ENCODE peak calls at places on chromosomes 11 and 22, in seven cellular contexts. V is Calu3, P is suprapubic skin, W is cardiac muscle cell, O is progenitor cell of endocrine pancreas, L is heart left ventricle, D is dorsolateral prefrontal cortex. X is an unnamed sample.

GRCh38 chr11:21460082-21460481 is 732.8 kb upstream of the ANO5 start:
- DNase-seq in V (no peak), O (no peak), L (no peak), P (no peak), W (no peak), D (no peak), X (no peak)

GRCh38 chr11:109088061-109088460 is 333.9 kb upstream of the C11orf87 start:
- DNase-seq in W (no peak), O (no peak), D (no peak), L (no peak), P (no peak), V (no peak), X (no peak)

GRCh38 chr11:69491071-69492031 is 9.9 kb downstream of the LINC01488 start:
- DNase-seq in D (no peak), P (no peak), V (no peak), W (no peak), O (no peak), L (no peak), X (no peak)

GRCh38 chr11:76303399-76303798 is 77.5 kb downstream of the THAP12 start:
- DNase-seq in O (no peak), P (no peak), V (no peak), D (no peak), L (no peak), W (no peak), X (no peak)

GRCh38 chr11:31812392-31813241 is 1.5 kb upstream of the PAX6 start:
- DNase-seq in L (no peak), D (no peak), O (no peak), P (no peak), W (no peak), V (no peak), X (no peak)

GRCh38 chr11:87398913-87399312 is 361.2 kb downstream of the TMEM135 start:
- DNase-seq in V (no peak), D (no peak), P (peak; percentile 67), L (peak; percentile 44), O (no peak), W (peak; percentile 4), X (no peak)

GRCh38 chr11:92964471-92964870 is 5.0 kb upstream of the MTNR1B start:
- DNase-seq in V (peak; percentile 47), W (no peak), P (no peak), O (no peak), D (no peak), L (no peak), X (no peak)

GRCh38 chr11:17129003-17129402 is 51.5 kb upstream of the RPS13 start:
- DNase-seq in P (no peak), W (no peak), V (no peak), L (no peak), D (no peak), O (no peak), X (no peak)

GRCh38 chr22:27128461-27129080 is 471.2 kb downstream of the MIAT start:
- DNase-seq in P (no peak), V (no peak), D (peak; percentile 60), O (no peak), L (no peak), W (no peak), X (no peak)

GRCh38 chr11:122267602-122268001 is 151.6 kb upstream of the BLID start:
- DNase-seq in D (no peak), W (peak; percentile 93), V (no peak), O (no peak), P (no peak), L (no peak), X (no peak)

GRCh38 chr11:130371004-130371590 is 56.4 kb upstream of the ZBTB44 start:
- DNase-seq in L (no peak), P (no peak), O (no peak), W (no peak), D (no peak), V (no peak), X (no peak)

GRCh38 chr22:36386351-36386899 is 1.3 kb downstream of the MYH9 start:
- DNase-seq in P (no peak), V (peak; percentile 57), L (no peak), D (no peak), O (no peak), W (no peak), X (peak; percentile 60)

GRCh38 chr11:113896156-113896879 is 8.3 kb upstream of the HTR3B start:
- DNase-seq in O (no peak), P (no peak), D (peak; percentile 45), L (peak; percentile 23), W (peak; percentile 50), V (peak; percentile 27), X (no peak)

GRCh38 chr11:834371-835316 is 1.9 kb downstream of the CD151 start:
- DNase-seq in V (peak; percentile 96), W (peak; percentile 63), O (no peak), D (no peak), L (peak; percentile 88), P (no peak), X (no peak)

GRCh38 chr11:83072689-83073242 is 1.1 kb upstream of the RAB30 start:
- DNase-seq in V (no peak), W (no peak), P (no peak), O (no peak), D (no peak), L (no peak), X (no peak)

GRCh38 chr11:118622376-118623290 is 15.2 kb downstream of the PHLDB1 start:
- DNase-seq in L (peak; percentile 68), P (peak; percentile 72), O (no peak), D (peak; percentile 54), V (peak; percentile 55), W (peak; percentile 61), X (no peak)

GRCh38 chr22:26357813-26358212 is 71.2 kb upstream of the ASPHD2 start:
- DNase-seq in P (no peak), D (no peak), W (no peak), O (no peak), V (no peak), L (no peak), X (no peak)

GRCh38 chr11:120326228-120326627 is 1.1 kb downstream of the TLCD5 start:
- DNase-seq in V (no peak), L (no peak), W (peak; percentile 76), D (no peak), O (no peak), P (no peak), X (no peak)

GRCh38 chr11:120327311-120327710 is 2.2 kb downstream of the TLCD5 start:
- DNase-seq in L (no peak), P (no peak), V (no peak), D (no peak), W (no peak), O (no peak), X (no peak)

GRCh38 chr11:120326845-120327281 is 1.8 kb downstream of the TLCD5 start:
- DNase-seq in V (no peak), P (no peak), W (peak; percentile 35), O (no peak), L (no peak), D (no peak), X (no peak)

GRCh38 chr11:120329556-120329955 is 4.5 kb downstream of the TLCD5 start:
- DNase-seq in W (no peak), D (no peak), V (no peak), P (no peak), L (no peak), O (no peak), X (no peak)

GRCh38 chr11:120324932-120325810 is at the start of gene TLCD5:
- DNase-seq in L (peak; percentile 81), O (peak; percentile 70), W (peak; percentile 70), P (no peak), V (peak; percentile 71), D (peak; percentile 62), X (no peak)
- TF ChIP-seq CTCF in L (no peak), O (no peak), W (no peak), P (no peak), V (no peak), D (peak; percentile 14), X (no peak)

GRCh38 chr11:62601364-62602140 is at the start of gene MTA2:
- DNase-seq in P (peak; percentile 99), L (peak; percentile 98), V (peak; percentile 99), W (peak; percentile 99), O (peak; percentile 99), D (peak; percentile 97), X (peak; percentile 100)
- TF ChIP-seq CTCF in P (no peak), L (no peak), V (no peak), W (no peak), O (no peak), D (peak; percentile 7), X (no peak)

GRCh38 chr11:36070215-36070976 is 126.5 kb downstream of the LDLRAD3 start:
- DNase-seq in V (no peak), O (no peak), W (no peak), P (no peak), L (no peak), D (no peak), X (no peak)
- TF ChIP-seq CTCF in V (no peak), O (no peak), W (no peak), P (peak; percentile 11), L (no peak), D (no peak), X (no peak)

GRCh38 chr22:38531251-38531956 is 25.3 kb upstream of the DDX17 start:
- DNase-seq in V (no peak), D (no peak), P (no peak), O (no peak), W (no peak), L (no peak), X (no peak)
- TF ChIP-seq CTCF in V (no peak), D (no peak), P (no peak), O (no peak), W (no peak), L (no peak), X (no peak)

GRCh38 chr11:11709447-11710239 is 87.8 kb upstream of the GALNT18 start:
- DNase-seq in O (no peak), V (no peak), L (no peak), P (no peak), D (no peak), W (no peak), X (no peak)
- TF ChIP-seq CTCF in O (no peak), V (no peak), L (no peak), P (no peak), D (no peak), W (no peak), X (no peak)

GRCh38 chr11:13207665-13208594 is 69.7 kb upstream of the BMAL1 start:
- DNase-seq in W (peak; percentile 95), O (no peak), V (peak; percentile 25), D (no peak), L (peak; percentile 21), P (no peak), X (no peak)

GRCh38 chr11:13208921-13209320 is 68.7 kb upstream of the BMAL1 start:
- DNase-seq in O (no peak), D (no peak), P (no peak), W (peak; percentile 66), V (no peak), L (no peak), X (no peak)

GRCh38 chr11:13206086-13206640 is 71.4 kb upstream of the BMAL1 start:
- DNase-seq in D (no peak), V (no peak), L (no peak), O (no peak), P (no peak), W (no peak), X (no peak)

GRCh38 chr11:13205446-13205845 is 72.1 kb upstream of the BMAL1 start:
- DNase-seq in V (no peak), L (no peak), P (no peak), O (no peak), D (no peak), W (no peak), X (no peak)

DNA sequence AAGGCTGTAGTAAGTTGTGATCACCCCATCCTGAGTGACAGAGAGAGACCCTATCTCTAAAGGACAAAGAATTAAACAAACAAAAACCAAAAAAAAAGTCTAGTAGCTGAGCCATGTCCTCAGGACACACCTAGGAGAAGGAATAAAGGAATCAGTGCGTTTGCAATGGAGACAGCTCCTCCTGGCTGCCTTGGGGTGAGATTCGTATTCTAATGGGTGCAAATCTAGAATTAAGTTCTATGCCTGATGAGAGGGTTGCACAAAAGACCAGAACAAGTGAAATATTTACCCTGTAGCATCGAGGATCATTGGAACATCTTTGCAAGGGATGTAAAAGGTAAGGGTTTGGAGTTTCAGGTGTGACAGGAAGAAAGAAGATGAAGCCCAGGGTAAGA is 70.3 kb upstream of the BMAL1 start:
- DNase-seq in L (no peak), O (no peak), P (no peak), W (no peak), D (no peak), V (no peak), X (no peak)
- TF ChIP-seq CTCF in L (no peak), O (peak; percentile 15), P (no peak), W (peak; percentile 22), D (peak; percentile 15), V (no peak), X (no peak)